ENCODE peak calls at places on chromosomes 6 and 20, in seven cellular contexts. F is endothelial cell of umbilical vein, V is left ventricle myocardium inferior, N is lower lobe of right lung, D is breast epithelium, U is OCI-LY7, R is fibroblast of lung. H is an unnamed sample.
A peak's percentile ranks its signal among the peaks of the same experiment; 100 is the strongest.

GRCh38 chr6:30735668-30736314 is 6.7 kb downstream of the FLOT1 start:
- DNase-seq in F (no peak), V (no peak), N (no peak), D (no peak), U (peak; percentile 21), R (no peak), H (no peak)

GRCh38 chr20:48394415-48395081 is 433.3 kb downstream of the PREX1 start:
- DNase-seq in F (no peak), V (no peak), N (no peak), D (no peak), U (no peak), R (no peak), H (no peak)

GRCh38 chr20:18634501-18634900 is 46.6 kb downstream of the DTD1 start:
- DNase-seq in F (no peak), V (no peak), N (no peak), D (no peak), U (no peak), R (no peak), H (no peak)

GRCh38 chr6:18262812-18263560 is 1.3 kb downstream of the DEK start:
- DNase-seq in F (peak; percentile 57), V (no peak), N (no peak), D (no peak), U (peak; percentile 79), R (no peak), H (no peak)

GRCh38 chr6:16184129-16184528 is 54.3 kb upstream of the GMPR start:
- DNase-seq in F (peak; percentile 47), V (no peak), N (peak; percentile 62), D (no peak), U (peak; percentile 47), R (no peak), H (peak; percentile 30)

GRCh38 chr6:39886871-39887270 is 47.4 kb downstream of the MOCS1 start:
- DNase-seq in F (no peak), V (no peak), N (no peak), D (no peak), U (no peak), R (no peak), H (no peak)

GRCh38 chr6:149897015-149897697 is 757 bp downstream of the RAET1E start:
- DNase-seq in F (peak; percentile 11), V (peak; percentile 83), N (peak; percentile 59), D (peak; percentile 87), U (no peak), R (peak; percentile 89), H (peak; percentile 88)

GRCh38 chr6:147506704-147507114 is 1.8 kb upstream of the SAMD5 start:
- DNase-seq in F (peak; percentile 57), V (peak; percentile 66), N (peak; percentile 71), D (peak; percentile 52), U (no peak), R (peak; percentile 40), H (peak; percentile 51)

GRCh38 chr6:2127484-2127911 is 117.9 kb downstream of the GMDS start:
- DNase-seq in F (peak; percentile 99), V (peak; percentile 55), N (peak; percentile 54), D (no peak), U (no peak), R (no peak), H (no peak)

GRCh38 chr20:8330316-8330784 is 198.3 kb downstream of the PLCB1 start:
- DNase-seq in F (no peak), V (no peak), N (no peak), D (no peak), U (no peak), R (peak; percentile 2), H (no peak)

GRCh38 chr20:40961176-40961575 is 67.4 kb upstream of the TOP1 start:
- DNase-seq in F (no peak), V (no peak), N (no peak), D (no peak), U (no peak), R (no peak), H (no peak)

GRCh38 chr6:136051140-136051775 is 198.9 kb downstream of the MTFR2 start:
- DNase-seq in F (peak; percentile 88), V (no peak), N (no peak), D (no peak), U (no peak), R (peak; percentile 66), H (no peak)

GRCh38 chr6:111550953-111551352 is 54.7 kb downstream of the TRAF3IP2 start:
- DNase-seq in F (no peak), V (no peak), N (no peak), D (no peak), U (no peak), R (no peak), H (no peak)

GRCh38 chr20:22985212-22985611 is 49.9 kb upstream of the SSTR4 start:
- DNase-seq in F (no peak), V (no peak), N (no peak), D (no peak), U (no peak), R (no peak), H (no peak)

GRCh38 chr6:149234051-149234962 is 83.2 kb upstream of the TAB2 start:
- DNase-seq in F (peak; percentile 7), V (no peak), N (no peak), D (no peak), U (no peak), R (peak; percentile 83), H (peak; percentile 67)

GRCh38 chr6:140537834-140538680 is 1163.6 kb upstream of the CITED2 start:
- DNase-seq in F (peak; percentile 85), V (no peak), N (no peak), D (peak; percentile 70), U (no peak), R (peak; percentile 100), H (peak; percentile 30)

GRCh38 chr6:54719633-54720032 is 126.9 kb upstream of the FAM83B start:
- DNase-seq in F (no peak), V (no peak), N (no peak), D (no peak), U (no peak), R (no peak), H (no peak)

GRCh38 chr6:56223995-56224394 is 23.4 kb downstream of the COL21A1 start:
- DNase-seq in F (no peak), V (no peak), N (no peak), D (no peak), U (no peak), R (peak; percentile 75), H (peak; percentile 60)

GRCh38 chr20:21725892-21726291 is 20.4 kb downstream of the PAX1 start:
- DNase-seq in F (no peak), V (no peak), N (no peak), D (no peak), U (no peak), R (no peak), H (no peak)

GRCh38 chr6:5582758-5583157 is 321.4 kb downstream of the FARS2 start:
- DNase-seq in F (no peak), V (no peak), N (no peak), D (no peak), U (no peak), R (peak; percentile 19), H (no peak)

GRCh38 chr6:2990179-2990931 is 9.3 kb upstream of the NQO2 start:
- DNase-seq in F (peak; percentile 72), V (no peak), N (peak; percentile 60), D (no peak), U (no peak), R (peak; percentile 75), H (no peak)

GRCh38 chr20:10708342-10709185 is 34.8 kb upstream of the JAG1 start:
- DNase-seq in F (peak; percentile 49), V (no peak), N (no peak), D (no peak), U (no peak), R (peak; percentile 90), H (peak; percentile 29)

GRCh38 chr6:149140137-149140909 is 177.2 kb upstream of the TAB2 start:
- DNase-seq in F (peak; percentile 38), V (no peak), N (no peak), D (no peak), U (no peak), R (no peak), H (no peak)

GRCh38 chr6:108897371-108897770 is 49.1 kb downstream of the ARMC2 start:
- DNase-seq in F (peak; percentile 32), V (peak; percentile 45), N (no peak), D (no peak), U (no peak), R (peak; percentile 62), H (peak; percentile 64)

GRCh38 chr6:116568111-116568510 is 3.2 kb upstream of the RWDD1 start:
- DNase-seq in F (no peak), V (no peak), N (no peak), D (no peak), U (no peak), R (no peak), H (no peak)

GRCh38 chr6:17432356-17432755 is 39.0 kb downstream of the CAP2 start:
- DNase-seq in F (no peak), V (no peak), N (no peak), D (no peak), U (no peak), R (peak; percentile 16), H (no peak)

GRCh38 chr6:81865712-81866111 is 113.2 kb upstream of the TENT5A start:
- DNase-seq in F (peak; percentile 88), V (no peak), N (no peak), D (no peak), U (no peak), R (peak; percentile 86), H (peak; percentile 39)

GRCh38 chr20:57795347-57795697 is 85.5 kb upstream of the PMEPA1 start:
- DNase-seq in F (no peak), V (peak; percentile 46), N (no peak), D (no peak), U (no peak), R (peak; percentile 73), H (no peak)

GRCh38 chr6:1858191-1858590 is 248.5 kb downstream of the FOXC1 start:
- DNase-seq in F (no peak), V (no peak), N (no peak), D (no peak), U (no peak), R (no peak), H (no peak)

GRCh38 chr6:44223471-44224153 is at the start of gene SLC29A1:
- DNase-seq in F (peak; percentile 66), V (peak; percentile 89), N (peak; percentile 88), D (peak; percentile 59), U (peak; percentile 91), R (peak; percentile 47), H (peak; percentile 87)
- TF ChIP-seq CTCF in F (peak; percentile 30), V (no peak), N (no peak), D (no peak), U (no peak), R (no peak), H (peak; percentile 11)

GRCh38 chr6:154512214-154512613 is 1.7 kb upstream of the CNKSR3 start:
- DNase-seq in F (no peak), V (no peak), N (no peak), D (no peak), U (no peak), R (no peak), H (no peak)
- H3K27ac ChIP-seq in F (no peak overlapping the region), V (peak overlapping the region; percentile 6), N (no peak overlapping the region), D (peak overlapping the region; percentile 95), U (no peak overlapping the region), R (no peak overlapping the region), H (no peak overlapping the region)

GRCh38 chr6:26216886-26217713 is 129.9 kb downstream of the HFE start:
- DNase-seq in F (peak; percentile 95), V (peak; percentile 78), N (peak; percentile 87), D (peak; percentile 87), U (peak; percentile 91), R (peak; percentile 90), H (no peak)
- TF ChIP-seq CTCF in F (peak; percentile 53), V (peak; percentile 55), N (peak; percentile 43), D (peak; percentile 71), U (peak; percentile 33), R (peak; percentile 39), H (peak; percentile 37)

DNA sequence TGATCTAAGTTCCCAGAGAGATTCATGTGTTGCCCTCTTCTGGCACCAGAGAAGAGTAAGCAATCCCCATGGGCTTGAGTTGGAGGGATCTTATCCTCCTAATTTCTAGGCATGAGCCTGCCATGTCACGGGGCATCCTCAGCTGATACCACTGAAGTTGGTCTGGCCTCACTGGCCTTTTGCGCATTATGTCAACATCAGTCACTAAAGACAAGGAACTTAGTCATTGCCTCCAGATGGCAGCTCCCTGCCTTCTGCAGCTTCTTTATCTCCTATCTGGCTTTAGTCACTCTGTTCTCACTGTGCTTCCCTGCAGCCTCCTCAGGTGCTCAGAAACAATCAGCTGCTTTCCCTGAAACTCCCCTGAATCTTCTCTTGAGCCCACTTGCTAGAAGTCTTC is 312.2 kb downstream of the ADGRG6 start:
- DNase-seq in F (no peak), V (no peak), N (no peak), D (no peak), U (no peak), R (no peak), H (no peak)
- H3K27ac ChIP-seq in F (no peak overlapping the region), V (no peak overlapping the region), N (no peak overlapping the region), D (no peak overlapping the region), U (no peak overlapping the region), R (no peak overlapping the region), H (no peak overlapping the region)

H was measured in RWPE1.